ENCODE peak calls at places on chromosomes 12 and 14, in four cellular contexts. S, H, G and J are unnamed samples. For H3K9me3 and H3K4me1, the result is how much of the 10 kb centered on the place peaks cover.

GRCh38 chr14:23121401-23121800 is 2.3 kb upstream of the CEBPE start:
- DNase-seq in S (no peak), G (no peak), H (peak), J (peak)

GRCh38 chr12:48969847-48970701 is 1.5 kb downstream of the WNT10B start:
- DNase-seq in H (peak), G (no peak), S (no peak), J (no peak)

GRCh38 chr14:52977798-52978197 is 26.9 kb upstream of the FERMT2 start:
- DNase-seq in G (no peak), H (no peak), S (no peak), J (no peak)

GRCh38 chr12:29066061-29066588 is 83.0 kb upstream of the FAR2 start:
- DNase-seq in G (no peak), H (peak), S (no peak), J (no peak)

GRCh38 chr12:120692524-120693033 is 5.6 kb downstream of the MLEC start:
- DNase-seq in S (no peak), H (no peak), G (no peak), J (no peak)

GRCh38 chr14:23128969-23129758 is 10.1 kb upstream of the CEBPE start:
- DNase-seq in S (no peak), H (no peak), G (no peak), J (no peak)

GRCh38 chr12:111031956-111032919 is 111.9 kb upstream of the MYL2 start:
- DNase-seq in H (no peak), G (no peak), S (no peak), J (no peak)

GRCh38 chr12:124453419-124454351 is 113.7 kb downstream of the NCOR2 start:
- DNase-seq in G (no peak), H (peak), S (peak), J (peak)

GRCh38 chr14:21090194-21090939 is 8.1 kb downstream of the ZNF219 start:
- DNase-seq in G (no peak), S (peak), H (no peak), J (no peak)

GRCh38 chr12:123126294-123127144 is 24.4 kb downstream of the PITPNM2 start:
- DNase-seq in H (peak), S (no peak), G (no peak), J (no peak)

GRCh38 chr12:82696543-82696942 is 9.8 kb downstream of the TMTC2 start:
- DNase-seq in H (no peak), G (no peak), S (no peak), J (no peak)

GRCh38 chr14:53874704-53875103 is 81.9 kb downstream of the BMP4 start:
- DNase-seq in S (no peak), H (no peak), G (no peak), J (no peak)

GRCh38 chr12:111788178-111788654 is 21.5 kb downstream of the ALDH2 start:
- DNase-seq in S (peak), H (peak), G (peak), J (peak)

GRCh38 chr12:59843260-59843843 is 247.5 kb downstream of the SLC16A7 start:
- DNase-seq in S (no peak), G (no peak), H (no peak), J (no peak)

GRCh38 chr12:3378655-3379054 is 112.3 kb upstream of the PRMT8 start:
- DNase-seq in S (no peak), G (no peak), H (no peak), J (no peak)

GRCh38 chr14:80959448-80960006 is 4.1 kb downstream of the TSHR start:
- DNase-seq in H (no peak), G (no peak), S (peak), J (no peak)

GRCh38 chr12:4849024-4849594 is 60.6 kb upstream of the KCNA1 start:
- DNase-seq in H (peak), G (peak), S (peak), J (no peak)

GRCh38 chr12:95648990-95649791 is 97.9 kb upstream of the USP44 start:
- DNase-seq in H (peak), G (peak), S (no peak), J (no peak)

DNA sequence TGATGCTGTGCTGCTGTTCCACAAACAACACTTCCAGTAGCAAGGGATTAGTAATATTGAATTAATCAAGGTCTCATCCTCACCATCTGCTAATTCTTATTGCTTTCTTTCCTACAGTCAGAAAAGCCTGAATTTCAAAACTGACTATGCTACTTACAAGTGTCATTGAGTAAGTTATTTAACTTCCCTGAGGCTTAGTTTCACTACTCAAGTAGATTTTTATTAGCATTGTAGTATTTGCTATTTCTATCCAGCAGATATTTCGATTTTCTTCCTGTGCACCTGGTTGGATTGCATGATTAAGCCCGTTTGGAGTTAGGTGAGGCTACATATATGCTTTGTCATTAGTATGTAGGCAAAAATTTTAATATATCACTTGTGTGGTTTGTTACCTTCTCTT is 591.5 kb downstream of the TRHDE start:
- DNase-seq in S (no peak), G (no peak), H (no peak), J (no peak)
- H3K9me3 ChIP-seq in S (under half), G (under half), H (under half), J (under half)

DNA sequence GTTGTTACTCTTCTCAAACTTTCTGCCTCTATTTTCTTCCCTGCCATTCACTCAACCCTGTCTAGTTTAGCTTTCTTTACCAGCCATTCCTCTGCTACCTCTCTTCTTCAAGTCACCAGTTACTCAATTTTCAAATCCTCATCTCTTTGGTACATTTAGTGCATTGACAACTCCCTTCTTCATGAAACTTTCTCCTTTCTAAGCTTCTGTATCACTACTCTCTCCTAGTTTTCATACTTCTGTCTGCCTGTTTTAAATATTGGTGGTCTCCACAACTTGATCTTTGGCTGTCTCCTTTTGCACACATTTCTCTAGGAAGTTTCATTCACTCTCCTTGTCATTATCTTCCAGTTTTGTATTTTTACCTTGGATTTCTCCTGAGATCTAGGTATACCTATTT is 6.0 kb downstream of the LEMD3 start:
- DNase-seq in H (no peak), G (no peak), S (no peak), J (no peak)
- H3K4me1 ChIP-seq in H (under half), G (under half), S (under half), J (half or more)

GRCh38 chr14:85257287-85257686 is 272.7 kb upstream of the FLRT2 start:
- DNase-seq in H (no peak), S (no peak), G (no peak), J (no peak)
- H3K9me3 ChIP-seq in H (under half), S (under half), G (under half), J (under half)

GRCh38 chr12:116157845-116158267 is 119.6 kb downstream of the MED13L start:
- DNase-seq in G (no peak), S (no peak), H (no peak), J (no peak)
- H3K4me1 ChIP-seq in G (half or more), S (under half), H (under half), J (under half)

DNA sequence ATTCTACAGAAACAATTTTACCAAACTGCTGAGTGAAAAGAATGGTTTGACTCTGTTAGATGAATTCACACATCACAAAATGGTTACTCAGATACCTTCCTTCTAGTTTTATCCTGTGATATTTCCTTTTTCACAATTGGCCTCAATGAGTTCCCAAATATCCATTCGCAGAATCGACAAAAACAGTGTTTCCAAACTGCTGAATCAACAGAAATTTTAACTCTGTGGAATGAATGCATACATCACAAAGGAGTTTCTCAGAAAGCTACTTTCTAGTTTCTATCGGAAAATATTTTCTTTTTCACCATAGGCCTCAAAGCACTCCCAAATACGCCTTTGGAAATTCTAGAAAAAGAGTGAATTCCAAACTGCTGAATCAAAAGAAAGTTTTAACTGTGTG is 525.0 kb downstream of the ALG10 start:
- DNase-seq in G (no peak), S (no peak), H (no peak), J (no peak)
- H3K9me3 ChIP-seq in G (under half), S (under half), H (under half), J (under half)

DNA sequence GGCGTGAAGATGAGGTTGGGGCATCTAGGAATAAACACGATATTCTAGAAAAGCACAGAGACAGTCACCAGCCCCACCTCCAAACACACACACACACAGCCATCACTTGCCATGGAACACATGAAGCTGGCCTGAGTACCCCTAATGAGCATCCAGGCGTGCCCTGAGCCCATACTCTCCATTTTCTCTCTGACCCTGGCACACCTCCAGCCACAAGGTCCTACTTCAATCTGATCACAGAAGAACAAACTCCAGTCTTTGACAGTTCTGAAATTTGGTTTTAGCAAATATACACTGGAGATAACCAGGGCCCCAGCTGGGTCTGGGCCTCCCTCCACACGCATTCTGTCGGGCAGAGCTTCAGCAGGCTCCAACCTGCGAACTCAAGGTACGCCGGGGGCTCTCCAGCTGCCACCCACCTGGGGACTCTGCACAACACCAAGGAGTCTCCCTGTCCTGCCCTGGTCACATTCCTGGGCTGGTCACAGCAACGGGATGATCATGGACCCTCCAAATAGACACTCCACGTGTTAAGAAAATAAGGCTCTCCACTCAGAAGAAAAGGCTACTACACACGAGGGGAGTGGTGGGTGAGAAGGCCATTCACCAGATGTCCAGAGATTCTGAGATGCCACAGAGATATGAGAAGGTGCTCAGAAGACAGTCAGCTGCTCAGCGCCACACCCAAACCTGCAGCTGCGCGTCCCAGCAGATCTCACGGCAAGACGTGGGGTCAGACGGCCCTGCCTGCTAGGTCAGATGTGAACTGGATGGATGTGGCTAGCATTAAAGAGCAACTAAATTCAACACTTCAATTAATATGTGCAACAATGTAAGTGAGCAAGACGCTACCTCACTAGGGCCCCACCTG is 57.0 kb upstream of the PNMA1 start:
- DNase-seq in H (no peak), S (peak), G (no peak), J (no peak)
- H3K4me1 ChIP-seq in H (under half), S (half or more), G (under half), J (half or more)

GRCh38 chr12:56804169-56804568 is 41.0 kb downstream of the HSD17B6 start:
- DNase-seq in H (peak), S (no peak), G (no peak), J (no peak)
- H3K9me3 ChIP-seq in H (under half), S (under half), G (under half), J (under half)

GRCh38 chr14:91501951-91502930 is 7.9 kb downstream of the PPP4R3A start:
- DNase-seq in H (no peak), S (no peak), G (no peak), J (no peak)
- H3K4me1 ChIP-seq in H (under half), S (under half), G (under half), J (under half)

GRCh38 chr14:41972531-41972930 is 365.9 kb downstream of the LRFN5 start:
- DNase-seq in S (no peak), G (no peak), H (no peak), J (no peak)
- H3K9me3 ChIP-seq in S (under half), G (under half), H (under half), J (under half)

DNA sequence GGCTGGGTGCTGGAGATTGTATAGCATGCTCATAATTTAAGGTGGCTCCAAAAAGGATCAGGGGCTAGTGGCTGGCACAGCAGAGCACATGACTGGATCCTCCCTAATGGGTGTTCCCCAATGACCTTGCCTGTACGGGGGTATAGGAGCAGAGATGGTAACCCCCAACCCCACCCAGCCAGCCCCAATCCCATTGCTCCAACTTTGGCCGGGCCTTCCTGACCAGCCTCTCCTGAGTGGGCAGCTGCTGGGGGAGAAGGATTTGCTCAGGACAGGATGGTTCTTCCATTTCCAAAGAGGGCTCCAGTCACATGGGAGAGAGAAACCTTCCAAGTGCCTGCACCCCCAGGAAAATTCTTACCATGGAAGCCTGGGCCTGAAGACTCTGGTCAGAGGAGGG is 15.3 kb upstream of the NR4A1 start:
- DNase-seq in G (no peak), S (no peak), H (no peak), J (no peak)
- H3K4me1 ChIP-seq in G (under half), S (under half), H (under half), J (under half)